ENCODE peak calls at places on chromosomes 2 and 18, in seven cellular contexts. One of them, this sample, is unnamed.

GRCh38 chr2:85430780-85431601 is 12.5 kb downstream of the SH2D6 start:
- DNase-seq in endothelial cell: no peak
- DNase-seq in NCI-H69: peak
- DNase-seq in NCI-H1694 treated with DMSO at 0.1 percent for 48 hours: peak
- DNase-seq in 8988T: no peak
- DNase-seq in effector memory CD8-positive, alpha-beta T cell: no peak
- DNase-seq in fibroblast of the aortic adventitia: no peak
- DNase-seq in this sample: peak

GRCh38 chr18:79802298-79802697 is 4.6 kb downstream of the KCNG2 start:
- DNase-seq in endothelial cell: no peak
- DNase-seq in NCI-H69: no peak
- DNase-seq in NCI-H1694 treated with DMSO at 0.1 percent for 48 hours: no peak
- DNase-seq in 8988T: no peak
- DNase-seq in effector memory CD8-positive, alpha-beta T cell: no peak
- DNase-seq in fibroblast of the aortic adventitia: no peak
- DNase-seq in this sample: no peak

GRCh38 chr2:168439536-168439935 is 16.5 kb upstream of the CERS6 start:
- DNase-seq in endothelial cell: no peak
- DNase-seq in NCI-H69: peak
- DNase-seq in NCI-H1694 treated with DMSO at 0.1 percent for 48 hours: no peak
- DNase-seq in 8988T: no peak
- DNase-seq in effector memory CD8-positive, alpha-beta T cell: no peak
- DNase-seq in fibroblast of the aortic adventitia: no peak
- DNase-seq in this sample: no peak

GRCh38 chr2:136207665-136208064 is 89.7 kb upstream of the CXCR4 start:
- DNase-seq in endothelial cell: no peak
- DNase-seq in NCI-H69: no peak
- DNase-seq in NCI-H1694 treated with DMSO at 0.1 percent for 48 hours: no peak
- DNase-seq in 8988T: no peak
- DNase-seq in effector memory CD8-positive, alpha-beta T cell: no peak
- DNase-seq in fibroblast of the aortic adventitia: no peak
- DNase-seq in this sample: no peak

GRCh38 chr18:55857409-55857808 is 269.4 kb upstream of the TCF4 start:
- DNase-seq in endothelial cell: no peak
- DNase-seq in NCI-H69: no peak
- DNase-seq in NCI-H1694 treated with DMSO at 0.1 percent for 48 hours: no peak
- DNase-seq in 8988T: no peak
- DNase-seq in effector memory CD8-positive, alpha-beta T cell: no peak
- DNase-seq in fibroblast of the aortic adventitia: no peak
- DNase-seq in this sample: no peak

GRCh38 chr2:208407667-208408066 is 1.1 kb downstream of the PTH2R start:
- DNase-seq in endothelial cell: peak
- DNase-seq in NCI-H69: peak
- DNase-seq in NCI-H1694 treated with DMSO at 0.1 percent for 48 hours: no peak
- DNase-seq in 8988T: peak
- DNase-seq in effector memory CD8-positive, alpha-beta T cell: no peak
- DNase-seq in fibroblast of the aortic adventitia: peak
- DNase-seq in this sample: no peak

GRCh38 chr2:217901826-217902225 is 101.0 kb downstream of the TNS1 start:
- DNase-seq in endothelial cell: no peak
- DNase-seq in NCI-H69: no peak
- DNase-seq in NCI-H1694 treated with DMSO at 0.1 percent for 48 hours: no peak
- DNase-seq in 8988T: no peak
- DNase-seq in effector memory CD8-positive, alpha-beta T cell: no peak
- DNase-seq in fibroblast of the aortic adventitia: peak
- DNase-seq in this sample: no peak

GRCh38 chr2:236642584-236643291 is 73.1 kb downstream of the ACKR3 start:
- DNase-seq in endothelial cell: no peak
- DNase-seq in NCI-H69: no peak
- DNase-seq in NCI-H1694 treated with DMSO at 0.1 percent for 48 hours: no peak
- DNase-seq in 8988T: peak
- DNase-seq in effector memory CD8-positive, alpha-beta T cell: no peak
- DNase-seq in fibroblast of the aortic adventitia: peak
- DNase-seq in this sample: no peak

GRCh38 chr2:10414591-10414990 is 33.5 kb downstream of the ODC1 start:
- DNase-seq in endothelial cell: no peak
- DNase-seq in NCI-H69: peak
- DNase-seq in NCI-H1694 treated with DMSO at 0.1 percent for 48 hours: peak
- DNase-seq in 8988T: no peak
- DNase-seq in effector memory CD8-positive, alpha-beta T cell: no peak
- DNase-seq in fibroblast of the aortic adventitia: no peak
- DNase-seq in this sample: no peak

GRCh38 chr2:199757466-199757865 is 93.5 kb downstream of the FTCDNL1 start:
- DNase-seq in endothelial cell: no peak
- DNase-seq in NCI-H69: peak
- DNase-seq in NCI-H1694 treated with DMSO at 0.1 percent for 48 hours: peak
- DNase-seq in 8988T: no peak
- DNase-seq in effector memory CD8-positive, alpha-beta T cell: no peak
- DNase-seq in fibroblast of the aortic adventitia: peak
- DNase-seq in this sample: peak

GRCh38 chr2:45024600-45025291 is 15.5 kb upstream of the SIX2 start:
- DNase-seq in endothelial cell: no peak
- DNase-seq in NCI-H69: no peak
- DNase-seq in NCI-H1694 treated with DMSO at 0.1 percent for 48 hours: no peak
- DNase-seq in 8988T: no peak
- DNase-seq in effector memory CD8-positive, alpha-beta T cell: no peak
- DNase-seq in fibroblast of the aortic adventitia: peak
- DNase-seq in this sample: no peak

GRCh38 chr2:95121495-95122196 is at the start of gene MRPS5:
- DNase-seq in endothelial cell: peak
- DNase-seq in NCI-H69: peak
- DNase-seq in NCI-H1694 treated with DMSO at 0.1 percent for 48 hours: peak
- DNase-seq in 8988T: peak
- DNase-seq in effector memory CD8-positive, alpha-beta T cell: peak
- DNase-seq in fibroblast of the aortic adventitia: peak
- DNase-seq in this sample: peak

GRCh38 chr2:29155578-29155977 is 40.4 kb downstream of the CLIP4 start:
- DNase-seq in endothelial cell: no peak
- DNase-seq in NCI-H69: no peak
- DNase-seq in NCI-H1694 treated with DMSO at 0.1 percent for 48 hours: no peak
- DNase-seq in 8988T: no peak
- DNase-seq in effector memory CD8-positive, alpha-beta T cell: no peak
- DNase-seq in fibroblast of the aortic adventitia: no peak
- DNase-seq in this sample: no peak

GRCh38 chr2:138423198-138423597 is 78.4 kb upstream of the SPOPL start:
- DNase-seq in endothelial cell: no peak
- DNase-seq in NCI-H69: no peak
- DNase-seq in NCI-H1694 treated with DMSO at 0.1 percent for 48 hours: no peak
- DNase-seq in 8988T: no peak
- DNase-seq in effector memory CD8-positive, alpha-beta T cell: no peak
- DNase-seq in fibroblast of the aortic adventitia: no peak
- DNase-seq in this sample: no peak

GRCh38 chr2:2647156-2647555 is 316.1 kb upstream of the MYT1L start:
- DNase-seq in endothelial cell: no peak
- DNase-seq in NCI-H69: no peak
- DNase-seq in NCI-H1694 treated with DMSO at 0.1 percent for 48 hours: no peak
- DNase-seq in 8988T: no peak
- DNase-seq in effector memory CD8-positive, alpha-beta T cell: no peak
- DNase-seq in fibroblast of the aortic adventitia: no peak
- DNase-seq in this sample: no peak

GRCh38 chr18:75223687-75224347 is 13.2 kb downstream of the TSHZ1 start:
- DNase-seq in endothelial cell: no peak
- DNase-seq in NCI-H69: peak
- DNase-seq in NCI-H1694 treated with DMSO at 0.1 percent for 48 hours: no peak
- DNase-seq in 8988T: no peak
- DNase-seq in effector memory CD8-positive, alpha-beta T cell: no peak
- DNase-seq in fibroblast of the aortic adventitia: no peak
- DNase-seq in this sample: no peak

GRCh38 chr2:19611491-19612332 is 253.3 kb upstream of the OSR1 start:
- DNase-seq in endothelial cell: no peak
- DNase-seq in NCI-H69: no peak
- DNase-seq in NCI-H1694 treated with DMSO at 0.1 percent for 48 hours: no peak
- DNase-seq in 8988T: no peak
- DNase-seq in effector memory CD8-positive, alpha-beta T cell: no peak
- DNase-seq in fibroblast of the aortic adventitia: peak
- DNase-seq in this sample: no peak

GRCh38 chr18:11511434-11512095 is 97.8 kb upstream of the SLC35G4 start:
- DNase-seq in endothelial cell: no peak
- DNase-seq in NCI-H69: no peak
- DNase-seq in NCI-H1694 treated with DMSO at 0.1 percent for 48 hours: no peak
- DNase-seq in 8988T: no peak
- DNase-seq in effector memory CD8-positive, alpha-beta T cell: no peak
- DNase-seq in fibroblast of the aortic adventitia: no peak
- DNase-seq in this sample: no peak

GRCh38 chr18:79422022-79422782 is 26.5 kb downstream of the NFATC1 start:
- DNase-seq in endothelial cell: no peak
- DNase-seq in NCI-H69: no peak
- DNase-seq in NCI-H1694 treated with DMSO at 0.1 percent for 48 hours: no peak
- DNase-seq in 8988T: no peak
- DNase-seq in effector memory CD8-positive, alpha-beta T cell: no peak
- DNase-seq in fibroblast of the aortic adventitia: peak
- DNase-seq in this sample: no peak

GRCh38 chr2:205755923-205756322 is 73.6 kb downstream of the NRP2 start:
- DNase-seq in endothelial cell: no peak
- DNase-seq in NCI-H69: no peak
- DNase-seq in NCI-H1694 treated with DMSO at 0.1 percent for 48 hours: no peak
- DNase-seq in 8988T: no peak
- DNase-seq in effector memory CD8-positive, alpha-beta T cell: no peak
- DNase-seq in fibroblast of the aortic adventitia: peak
- DNase-seq in this sample: no peak

GRCh38 chr2:49224426-49225010 is 70.2 kb upstream of the FSHR start:
- DNase-seq in endothelial cell: no peak
- DNase-seq in NCI-H69: no peak
- DNase-seq in NCI-H1694 treated with DMSO at 0.1 percent for 48 hours: no peak
- DNase-seq in 8988T: no peak
- DNase-seq in effector memory CD8-positive, alpha-beta T cell: no peak
- DNase-seq in fibroblast of the aortic adventitia: no peak
- DNase-seq in this sample: peak

GRCh38 chr2:85704800-85705679 is 10.9 kb downstream of the GNLY start:
- DNase-seq in endothelial cell: no peak
- DNase-seq in NCI-H69: no peak
- DNase-seq in NCI-H1694 treated with DMSO at 0.1 percent for 48 hours: no peak
- DNase-seq in 8988T: no peak
- DNase-seq in effector memory CD8-positive, alpha-beta T cell: peak
- DNase-seq in fibroblast of the aortic adventitia: no peak
- DNase-seq in this sample: no peak

GRCh38 chr18:26405190-26405781 is 143.1 kb downstream of the KCTD1 start:
- DNase-seq in endothelial cell: no peak
- DNase-seq in NCI-H69: peak
- DNase-seq in NCI-H1694 treated with DMSO at 0.1 percent for 48 hours: no peak
- DNase-seq in 8988T: peak
- DNase-seq in effector memory CD8-positive, alpha-beta T cell: no peak
- DNase-seq in fibroblast of the aortic adventitia: peak
- DNase-seq in this sample: no peak

GRCh38 chr18:74453642-74454198 is 3.4 kb downstream of the DIPK1C start:
- DNase-seq in endothelial cell: no peak
- DNase-seq in NCI-H69: peak
- DNase-seq in NCI-H1694 treated with DMSO at 0.1 percent for 48 hours: no peak
- DNase-seq in 8988T: no peak
- DNase-seq in effector memory CD8-positive, alpha-beta T cell: no peak
- DNase-seq in fibroblast of the aortic adventitia: no peak
- DNase-seq in this sample: no peak

GRCh38 chr2:240325006-240325653 is 110.3 kb upstream of the GPC1 start:
- DNase-seq in endothelial cell: no peak
- DNase-seq in NCI-H69: no peak
- DNase-seq in NCI-H1694 treated with DMSO at 0.1 percent for 48 hours: no peak
- DNase-seq in 8988T: no peak
- DNase-seq in effector memory CD8-positive, alpha-beta T cell: no peak
- DNase-seq in fibroblast of the aortic adventitia: peak
- DNase-seq in this sample: no peak

GRCh38 chr18:32549248-32549842 is 78.7 kb upstream of the GAREM1 start:
- DNase-seq in endothelial cell: peak
- DNase-seq in NCI-H69: peak
- DNase-seq in NCI-H1694 treated with DMSO at 0.1 percent for 48 hours: peak
- DNase-seq in 8988T: peak
- DNase-seq in effector memory CD8-positive, alpha-beta T cell: peak
- DNase-seq in fibroblast of the aortic adventitia: peak
- DNase-seq in this sample: peak

GRCh38 chr2:72292433-72292832 is 144.8 kb upstream of the CYP26B1 start:
- DNase-seq in endothelial cell: no peak
- DNase-seq in NCI-H69: no peak
- DNase-seq in NCI-H1694 treated with DMSO at 0.1 percent for 48 hours: no peak
- DNase-seq in 8988T: no peak
- DNase-seq in effector memory CD8-positive, alpha-beta T cell: no peak
- DNase-seq in fibroblast of the aortic adventitia: peak
- DNase-seq in this sample: no peak

This sample was measured in NCI-H446.